ENCODE peak calls at places on chromosomes 13 and 19, in six cellular contexts. One of them, this sample, is unnamed.

GRCh38 chr13:105847532-105848295 is 687.7 kb downstream of the EFNB2 start:
- DNase-seq in mesothelial cell of epicardium: no peak
- DNase-seq in neural progenitor cell: no peak
- DNase-seq in body of pancreas: no peak
- DNase-seq in stomach: no peak
- DNase-seq in spleen: no peak
- DNase-seq in this sample: no peak

GRCh38 chr13:107937841-107938240 is 277.5 kb downstream of the LIG4 start:
- DNase-seq in spleen: no peak
- DNase-seq in stomach: no peak
- DNase-seq in neural progenitor cell: no peak
- DNase-seq in mesothelial cell of epicardium: no peak
- DNase-seq in body of pancreas: no peak
- DNase-seq in this sample: no peak

GRCh38 chr19:33416307-33417215 is 43.1 kb downstream of the CEBPG start:
- DNase-seq in neural progenitor cell: peak
- DNase-seq in spleen: no peak
- DNase-seq in mesothelial cell of epicardium: peak
- DNase-seq in body of pancreas: peak
- DNase-seq in stomach: peak
- DNase-seq in this sample: peak

GRCh38 chr13:51523082-51523518 is 61.2 kb upstream of the WDFY2 start:
- DNase-seq in mesothelial cell of epicardium: no peak
- DNase-seq in neural progenitor cell: no peak
- DNase-seq in spleen: no peak
- DNase-seq in body of pancreas: no peak
- DNase-seq in stomach: no peak
- DNase-seq in this sample: no peak

GRCh38 chr19:29535432-29535831 is 9.6 kb downstream of the VSTM2B start:
- DNase-seq in body of pancreas: no peak
- DNase-seq in spleen: no peak
- DNase-seq in stomach: peak
- DNase-seq in neural progenitor cell: peak
- DNase-seq in mesothelial cell of epicardium: no peak
- DNase-seq in this sample: no peak

GRCh38 chr19:43425567-43426392 is 11.1 kb downstream of the TEX101 start:
- DNase-seq in body of pancreas: peak
- DNase-seq in mesothelial cell of epicardium: no peak
- DNase-seq in spleen: no peak
- DNase-seq in neural progenitor cell: peak
- DNase-seq in stomach: peak
- DNase-seq in this sample: no peak

GRCh38 chr13:51772781-51773180 is 31.2 kb downstream of the DHRS12 start:
- DNase-seq in stomach: no peak
- DNase-seq in body of pancreas: no peak
- DNase-seq in neural progenitor cell: no peak
- DNase-seq in mesothelial cell of epicardium: no peak
- DNase-seq in spleen: no peak
- DNase-seq in this sample: no peak

GRCh38 chr13:39916330-39916729 is 260.9 kb downstream of the COG6 start:
- DNase-seq in stomach: no peak
- DNase-seq in body of pancreas: no peak
- DNase-seq in mesothelial cell of epicardium: no peak
- DNase-seq in spleen: no peak
- DNase-seq in neural progenitor cell: no peak
- DNase-seq in this sample: no peak

GRCh38 chr19:16026756-16027155 is 49.5 kb upstream of the TPM4 start:
- DNase-seq in neural progenitor cell: no peak
- DNase-seq in body of pancreas: no peak
- DNase-seq in spleen: no peak
- DNase-seq in stomach: no peak
- DNase-seq in mesothelial cell of epicardium: no peak
- DNase-seq in this sample: no peak

DNA sequence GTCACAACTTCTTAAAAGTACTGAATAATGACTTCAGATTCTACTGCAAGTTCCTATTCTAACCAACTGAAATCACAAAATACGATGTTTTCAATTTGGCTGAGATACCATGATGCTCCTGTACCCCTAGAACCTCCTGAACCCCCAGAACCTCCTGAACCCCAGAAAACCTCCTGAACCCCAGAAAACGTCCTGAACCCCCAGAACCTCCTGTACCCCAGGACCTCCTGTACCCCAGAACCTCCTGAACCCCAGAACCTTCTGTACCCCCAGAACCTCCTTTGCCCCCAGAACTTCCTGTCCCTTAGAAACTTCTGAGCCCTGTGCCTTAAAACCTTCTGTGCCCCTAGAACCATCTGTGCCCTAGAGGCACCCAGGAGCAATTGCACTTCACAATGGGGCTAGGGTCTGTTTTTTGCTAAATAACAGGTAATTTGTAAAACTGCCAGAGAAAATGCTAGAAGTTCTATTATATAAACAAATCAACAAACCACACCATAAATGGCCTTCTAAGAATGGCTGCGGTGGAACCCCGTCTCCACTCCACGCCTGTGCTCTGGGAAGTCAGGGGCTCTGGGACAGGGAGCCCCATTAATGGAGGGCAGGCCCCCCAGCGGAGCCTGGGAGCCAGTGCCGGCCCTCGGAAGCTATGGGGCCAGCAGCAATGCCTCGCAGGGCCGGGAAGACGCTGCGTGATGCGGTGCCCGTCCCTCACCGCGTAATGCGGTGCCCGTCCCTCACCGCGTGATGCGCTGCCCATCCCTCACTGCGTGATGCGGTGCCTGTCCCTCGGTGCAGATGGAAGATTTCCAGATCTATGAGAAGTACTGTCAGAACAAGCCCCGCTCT is 21.3 kb upstream of the F7 start:
- DNase-seq in body of pancreas: no peak
- DNase-seq in stomach: no peak
- DNase-seq in spleen: peak
- DNase-seq in neural progenitor cell: no peak
- DNase-seq in mesothelial cell of epicardium: no peak
- DNase-seq in this sample: no peak
- TF ChIP-seq CTCF in body of pancreas: no peak
- TF ChIP-seq CTCF in stomach: no peak
- TF ChIP-seq CTCF in spleen: no peak
- TF ChIP-seq CTCF in neural progenitor cell: peak
- TF ChIP-seq CTCF in mesothelial cell of epicardium: no peak
- TF ChIP-seq CTCF in this sample: no peak

GRCh38 chr19:50632151-50632835 is 7.4 kb downstream of the SYT3 start:
- DNase-seq in neural progenitor cell: no peak
- DNase-seq in body of pancreas: no peak
- DNase-seq in mesothelial cell of epicardium: no peak
- DNase-seq in stomach: no peak
- DNase-seq in spleen: peak
- DNase-seq in this sample: no peak

GRCh38 chr19:50628551-50628950 is 11.1 kb downstream of the SYT3 start:
- DNase-seq in stomach: no peak
- DNase-seq in body of pancreas: no peak
- DNase-seq in neural progenitor cell: no peak
- DNase-seq in mesothelial cell of epicardium: no peak
- DNase-seq in spleen: no peak
- DNase-seq in this sample: no peak

GRCh38 chr19:50629194-50629593 is 10.5 kb downstream of the SYT3 start:
- DNase-seq in neural progenitor cell: no peak
- DNase-seq in mesothelial cell of epicardium: no peak
- DNase-seq in stomach: no peak
- DNase-seq in body of pancreas: no peak
- DNase-seq in spleen: no peak
- DNase-seq in this sample: no peak

GRCh38 chr19:50628146-50628545 is 11.5 kb downstream of the SYT3 start:
- DNase-seq in spleen: peak
- DNase-seq in neural progenitor cell: no peak
- DNase-seq in stomach: no peak
- DNase-seq in body of pancreas: no peak
- DNase-seq in mesothelial cell of epicardium: no peak
- DNase-seq in this sample: no peak

GRCh38 chr19:50629801-50630200 is 9.9 kb downstream of the SYT3 start:
- DNase-seq in stomach: no peak
- DNase-seq in body of pancreas: no peak
- DNase-seq in neural progenitor cell: no peak
- DNase-seq in mesothelial cell of epicardium: no peak
- DNase-seq in spleen: peak
- DNase-seq in this sample: no peak
- TF ChIP-seq CTCF in stomach: no peak
- TF ChIP-seq CTCF in body of pancreas: no peak
- TF ChIP-seq CTCF in neural progenitor cell: no peak
- TF ChIP-seq CTCF in mesothelial cell of epicardium: no peak
- TF ChIP-seq CTCF in spleen: no peak
- TF ChIP-seq CTCF in this sample: no peak

DNA sequence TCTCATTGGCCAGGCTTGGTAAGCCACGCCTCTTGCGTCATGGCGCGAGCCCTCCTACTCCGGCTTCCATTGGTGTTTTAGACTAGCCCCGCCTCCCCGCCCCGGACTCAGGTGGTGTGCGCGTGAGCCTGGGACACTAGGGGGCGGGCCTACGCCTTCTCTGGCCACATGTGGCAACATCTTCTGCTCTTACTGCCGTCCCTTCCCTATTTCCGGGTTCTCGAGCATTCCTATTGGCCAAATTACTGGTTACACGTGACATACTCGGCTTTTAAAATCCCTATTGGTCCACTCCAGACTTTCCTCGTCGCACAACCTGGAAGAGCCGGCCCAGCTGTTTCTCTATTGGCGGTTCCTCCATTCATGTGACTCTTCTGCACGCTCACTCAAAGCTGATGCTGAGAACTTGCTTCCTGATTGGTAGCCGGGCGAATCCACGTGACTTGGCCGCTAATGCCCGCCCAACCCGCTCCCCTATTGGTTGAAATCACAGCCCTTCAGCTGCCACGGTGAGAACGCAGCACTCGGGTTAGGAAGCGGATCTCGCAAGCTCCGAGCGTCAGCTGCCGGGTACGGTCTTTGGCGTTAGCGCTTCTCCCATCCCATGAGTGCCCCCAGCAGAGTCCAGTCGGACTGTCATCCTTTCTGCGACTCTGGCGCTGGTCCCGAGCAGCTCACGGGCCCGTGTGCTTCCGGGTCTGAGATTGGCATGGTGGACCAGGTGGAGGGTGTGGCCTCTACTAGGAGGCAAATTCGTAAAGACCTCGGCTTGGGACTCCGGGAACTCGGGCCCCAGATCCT is at the start of gene BLOC1S3:
- DNase-seq in neural progenitor cell: peak
- DNase-seq in spleen: peak
- DNase-seq in body of pancreas: peak
- DNase-seq in mesothelial cell of epicardium: peak
- DNase-seq in stomach: peak
- DNase-seq in this sample: peak
- TF ChIP-seq CTCF in neural progenitor cell: peak
- TF ChIP-seq CTCF in spleen: peak
- TF ChIP-seq CTCF in body of pancreas: no peak
- TF ChIP-seq CTCF in mesothelial cell of epicardium: peak
- TF ChIP-seq CTCF in stomach: peak
- TF ChIP-seq CTCF in this sample: peak

GRCh38 chr13:97583884-97584497 is 150.0 kb downstream of the RAP2A start:
- DNase-seq in neural progenitor cell: no peak
- DNase-seq in spleen: no peak
- DNase-seq in mesothelial cell of epicardium: no peak
- DNase-seq in stomach: no peak
- DNase-seq in body of pancreas: no peak
- DNase-seq in this sample: no peak

GRCh38 chr13:97586941-97587340 is 153.0 kb downstream of the RAP2A start:
- DNase-seq in neural progenitor cell: no peak
- DNase-seq in spleen: no peak
- DNase-seq in body of pancreas: no peak
- DNase-seq in mesothelial cell of epicardium: no peak
- DNase-seq in stomach: no peak
- DNase-seq in this sample: no peak

GRCh38 chr13:97588993-97589392 is 155.0 kb downstream of the RAP2A start:
- DNase-seq in body of pancreas: no peak
- DNase-seq in mesothelial cell of epicardium: no peak
- DNase-seq in spleen: no peak
- DNase-seq in stomach: no peak
- DNase-seq in neural progenitor cell: no peak
- DNase-seq in this sample: no peak
- TF ChIP-seq CTCF in body of pancreas: no peak
- TF ChIP-seq CTCF in mesothelial cell of epicardium: no peak
- TF ChIP-seq CTCF in spleen: no peak
- TF ChIP-seq CTCF in stomach: no peak
- TF ChIP-seq CTCF in neural progenitor cell: peak
- TF ChIP-seq CTCF in this sample: no peak

GRCh38 chr19:56071151-56071550 is 49.9 kb downstream of the ZNF787 start:
- DNase-seq in neural progenitor cell: peak
- DNase-seq in spleen: peak
- DNase-seq in body of pancreas: no peak
- DNase-seq in stomach: no peak
- DNase-seq in mesothelial cell of epicardium: no peak
- DNase-seq in this sample: no peak
- TF ChIP-seq CTCF in neural progenitor cell: peak
- TF ChIP-seq CTCF in spleen: no peak
- TF ChIP-seq CTCF in body of pancreas: no peak
- TF ChIP-seq CTCF in stomach: no peak
- TF ChIP-seq CTCF in mesothelial cell of epicardium: no peak
- TF ChIP-seq CTCF in this sample: peak